ENCODE peak calls at places on chromosomes 3 and 15, in ten cellular contexts. One of them, this sample, is unnamed.

GRCh38 chr15:32979710-32980109 is 214.8 kb downstream of the FMN1 start:
- DNase-seq in esophagus squamous epithelium: no peak
- DNase-seq in NCI-H1092 treated with DMSO at 0.1 percent for 48 hours: no peak
- DNase-seq in astrocyte: peak
- DNase-seq in HS-27A: peak
- DNase-seq in WTC11: no peak
- DNase-seq in stimulated activated CD8-positive, alpha-beta memory T cell treated with anti-CD3 and anti-CD28 coated beads, Interleukin-15, amount 100 ng/mL, for 4 hours: no peak
- DNase-seq in substantia nigra: no peak
- DNase-seq in germinal center: no peak
- DNase-seq in SK-N-SH: no peak
- DNase-seq in this sample: no peak

GRCh38 chr15:39084683-39085530 is 496.0 kb upstream of the THBS1 start:
- DNase-seq in esophagus squamous epithelium: no peak
- DNase-seq in NCI-H1092 treated with DMSO at 0.1 percent for 48 hours: peak
- DNase-seq in astrocyte: peak
- DNase-seq in HS-27A: no peak
- DNase-seq in WTC11: no peak
- DNase-seq in stimulated activated CD8-positive, alpha-beta memory T cell treated with anti-CD3 and anti-CD28 coated beads, Interleukin-15, amount 100 ng/mL, for 4 hours: no peak
- DNase-seq in substantia nigra: no peak
- DNase-seq in germinal center: no peak
- DNase-seq in SK-N-SH: peak
- DNase-seq in this sample: peak

GRCh38 chr3:52289747-52290595 is 2.3 kb downstream of the GLYCTK start:
- DNase-seq in esophagus squamous epithelium: no peak
- DNase-seq in NCI-H1092 treated with DMSO at 0.1 percent for 48 hours: no peak
- DNase-seq in astrocyte: no peak
- DNase-seq in HS-27A: no peak
- DNase-seq in WTC11: no peak
- DNase-seq in stimulated activated CD8-positive, alpha-beta memory T cell treated with anti-CD3 and anti-CD28 coated beads, Interleukin-15, amount 100 ng/mL, for 4 hours: no peak
- DNase-seq in substantia nigra: no peak
- DNase-seq in germinal center: no peak
- DNase-seq in SK-N-SH: no peak
- DNase-seq in this sample: peak

GRCh38 chr3:48215876-48216275 is 7.4 kb upstream of the CAMP start:
- DNase-seq in esophagus squamous epithelium: no peak
- DNase-seq in NCI-H1092 treated with DMSO at 0.1 percent for 48 hours: no peak
- DNase-seq in astrocyte: no peak
- DNase-seq in HS-27A: no peak
- DNase-seq in WTC11: no peak
- DNase-seq in stimulated activated CD8-positive, alpha-beta memory T cell treated with anti-CD3 and anti-CD28 coated beads, Interleukin-15, amount 100 ng/mL, for 4 hours: no peak
- DNase-seq in substantia nigra: peak
- DNase-seq in germinal center: no peak
- DNase-seq in SK-N-SH: no peak
- DNase-seq in this sample: no peak

GRCh38 chr15:79977431-79977940 is 6.5 kb upstream of the BCL2A1 start:
- DNase-seq in esophagus squamous epithelium: no peak
- DNase-seq in NCI-H1092 treated with DMSO at 0.1 percent for 48 hours: no peak
- DNase-seq in astrocyte: no peak
- DNase-seq in HS-27A: no peak
- DNase-seq in WTC11: no peak
- DNase-seq in stimulated activated CD8-positive, alpha-beta memory T cell treated with anti-CD3 and anti-CD28 coated beads, Interleukin-15, amount 100 ng/mL, for 4 hours: no peak
- DNase-seq in substantia nigra: no peak
- DNase-seq in germinal center: peak
- DNase-seq in SK-N-SH: no peak
- DNase-seq in this sample: no peak

GRCh38 chr3:37766220-37766605 is 95.5 kb upstream of the CTDSPL start:
- DNase-seq in esophagus squamous epithelium: no peak
- DNase-seq in NCI-H1092 treated with DMSO at 0.1 percent for 48 hours: no peak
- DNase-seq in astrocyte: no peak
- DNase-seq in HS-27A: no peak
- DNase-seq in WTC11: no peak
- DNase-seq in stimulated activated CD8-positive, alpha-beta memory T cell treated with anti-CD3 and anti-CD28 coated beads, Interleukin-15, amount 100 ng/mL, for 4 hours: no peak
- DNase-seq in substantia nigra: no peak
- DNase-seq in germinal center: no peak
- DNase-seq in SK-N-SH: no peak
- DNase-seq in this sample: no peak

GRCh38 chr3:29552036-29552435 is 271.2 kb downstream of the RBMS3 start:
- DNase-seq in esophagus squamous epithelium: no peak
- DNase-seq in NCI-H1092 treated with DMSO at 0.1 percent for 48 hours: no peak
- DNase-seq in astrocyte: peak
- DNase-seq in HS-27A: no peak
- DNase-seq in WTC11: no peak
- DNase-seq in stimulated activated CD8-positive, alpha-beta memory T cell treated with anti-CD3 and anti-CD28 coated beads, Interleukin-15, amount 100 ng/mL, for 4 hours: no peak
- DNase-seq in substantia nigra: no peak
- DNase-seq in germinal center: no peak
- DNase-seq in SK-N-SH: no peak
- DNase-seq in this sample: no peak

GRCh38 chr3:14520967-14521366 is 19.2 kb downstream of the GRIP2 start:
- DNase-seq in esophagus squamous epithelium: no peak
- DNase-seq in NCI-H1092 treated with DMSO at 0.1 percent for 48 hours: no peak
- DNase-seq in astrocyte: no peak
- DNase-seq in HS-27A: no peak
- DNase-seq in WTC11: no peak
- DNase-seq in stimulated activated CD8-positive, alpha-beta memory T cell treated with anti-CD3 and anti-CD28 coated beads, Interleukin-15, amount 100 ng/mL, for 4 hours: no peak
- DNase-seq in substantia nigra: no peak
- DNase-seq in germinal center: no peak
- DNase-seq in SK-N-SH: no peak
- DNase-seq in this sample: no peak

GRCh38 chr3:111592143-111592542 is 3.0 kb downstream of the ZBED2 start:
- DNase-seq in esophagus squamous epithelium: no peak
- DNase-seq in NCI-H1092 treated with DMSO at 0.1 percent for 48 hours: no peak
- DNase-seq in astrocyte: peak
- DNase-seq in HS-27A: no peak
- DNase-seq in WTC11: no peak
- DNase-seq in stimulated activated CD8-positive, alpha-beta memory T cell treated with anti-CD3 and anti-CD28 coated beads, Interleukin-15, amount 100 ng/mL, for 4 hours: no peak
- DNase-seq in substantia nigra: no peak
- DNase-seq in germinal center: no peak
- DNase-seq in SK-N-SH: no peak
- DNase-seq in this sample: no peak

GRCh38 chr3:16910207-16910606 is 25.5 kb downstream of the PLCL2 start:
- DNase-seq in esophagus squamous epithelium: no peak
- DNase-seq in NCI-H1092 treated with DMSO at 0.1 percent for 48 hours: no peak
- DNase-seq in astrocyte: no peak
- DNase-seq in HS-27A: no peak
- DNase-seq in WTC11: no peak
- DNase-seq in stimulated activated CD8-positive, alpha-beta memory T cell treated with anti-CD3 and anti-CD28 coated beads, Interleukin-15, amount 100 ng/mL, for 4 hours: no peak
- DNase-seq in substantia nigra: no peak
- DNase-seq in germinal center: no peak
- DNase-seq in SK-N-SH: no peak
- DNase-seq in this sample: no peak

GRCh38 chr15:65893060-65893459 is 23.8 kb downstream of the RAB11A start:
- DNase-seq in esophagus squamous epithelium: no peak
- DNase-seq in NCI-H1092 treated with DMSO at 0.1 percent for 48 hours: no peak
- DNase-seq in astrocyte: no peak
- DNase-seq in HS-27A: no peak
- DNase-seq in WTC11: no peak
- DNase-seq in stimulated activated CD8-positive, alpha-beta memory T cell treated with anti-CD3 and anti-CD28 coated beads, Interleukin-15, amount 100 ng/mL, for 4 hours: no peak
- DNase-seq in substantia nigra: no peak
- DNase-seq in germinal center: no peak
- DNase-seq in SK-N-SH: no peak
- DNase-seq in this sample: no peak

GRCh38 chr3:42751609-42752008 is 21.4 kb downstream of the CCDC13 start:
- DNase-seq in esophagus squamous epithelium: no peak
- DNase-seq in NCI-H1092 treated with DMSO at 0.1 percent for 48 hours: no peak
- DNase-seq in astrocyte: no peak
- DNase-seq in HS-27A: no peak
- DNase-seq in WTC11: no peak
- DNase-seq in stimulated activated CD8-positive, alpha-beta memory T cell treated with anti-CD3 and anti-CD28 coated beads, Interleukin-15, amount 100 ng/mL, for 4 hours: no peak
- DNase-seq in substantia nigra: no peak
- DNase-seq in germinal center: no peak
- DNase-seq in SK-N-SH: no peak
- DNase-seq in this sample: no peak

GRCh38 chr15:63977102-63977501 is 69.2 kb downstream of the DAPK2 start:
- DNase-seq in esophagus squamous epithelium: no peak
- DNase-seq in NCI-H1092 treated with DMSO at 0.1 percent for 48 hours: no peak
- DNase-seq in astrocyte: no peak
- DNase-seq in HS-27A: no peak
- DNase-seq in WTC11: no peak
- DNase-seq in stimulated activated CD8-positive, alpha-beta memory T cell treated with anti-CD3 and anti-CD28 coated beads, Interleukin-15, amount 100 ng/mL, for 4 hours: no peak
- DNase-seq in substantia nigra: no peak
- DNase-seq in germinal center: no peak
- DNase-seq in SK-N-SH: no peak
- DNase-seq in this sample: no peak

GRCh38 chr3:37962906-37963486 is 27.6 kb upstream of the VILL start:
- DNase-seq in esophagus squamous epithelium: no peak
- DNase-seq in NCI-H1092 treated with DMSO at 0.1 percent for 48 hours: no peak
- DNase-seq in astrocyte: no peak
- DNase-seq in HS-27A: no peak
- DNase-seq in WTC11: no peak
- DNase-seq in stimulated activated CD8-positive, alpha-beta memory T cell treated with anti-CD3 and anti-CD28 coated beads, Interleukin-15, amount 100 ng/mL, for 4 hours: no peak
- DNase-seq in substantia nigra: no peak
- DNase-seq in germinal center: no peak
- DNase-seq in SK-N-SH: no peak
- DNase-seq in this sample: no peak

GRCh38 chr3:54262541-54262940 is 140.2 kb downstream of the CACNA2D3 start:
- DNase-seq in esophagus squamous epithelium: no peak
- DNase-seq in NCI-H1092 treated with DMSO at 0.1 percent for 48 hours: no peak
- DNase-seq in astrocyte: no peak
- DNase-seq in HS-27A: no peak
- DNase-seq in WTC11: no peak
- DNase-seq in stimulated activated CD8-positive, alpha-beta memory T cell treated with anti-CD3 and anti-CD28 coated beads, Interleukin-15, amount 100 ng/mL, for 4 hours: no peak
- DNase-seq in substantia nigra: no peak
- DNase-seq in germinal center: no peak
- DNase-seq in SK-N-SH: no peak
- DNase-seq in this sample: no peak

GRCh38 chr15:63986751-63987341 is 59.4 kb downstream of the DAPK2 start:
- DNase-seq in esophagus squamous epithelium: no peak
- DNase-seq in NCI-H1092 treated with DMSO at 0.1 percent for 48 hours: no peak
- DNase-seq in astrocyte: no peak
- DNase-seq in HS-27A: no peak
- DNase-seq in WTC11: no peak
- DNase-seq in stimulated activated CD8-positive, alpha-beta memory T cell treated with anti-CD3 and anti-CD28 coated beads, Interleukin-15, amount 100 ng/mL, for 4 hours: no peak
- DNase-seq in substantia nigra: no peak
- DNase-seq in germinal center: peak
- DNase-seq in SK-N-SH: no peak
- DNase-seq in this sample: peak

GRCh38 chr3:150428562-150428961 is 20.5 kb downstream of the TSC22D2 start:
- DNase-seq in esophagus squamous epithelium: no peak
- DNase-seq in NCI-H1092 treated with DMSO at 0.1 percent for 48 hours: no peak
- DNase-seq in astrocyte: no peak
- DNase-seq in HS-27A: no peak
- DNase-seq in WTC11: no peak
- DNase-seq in stimulated activated CD8-positive, alpha-beta memory T cell treated with anti-CD3 and anti-CD28 coated beads, Interleukin-15, amount 100 ng/mL, for 4 hours: no peak
- DNase-seq in substantia nigra: no peak
- DNase-seq in germinal center: no peak
- DNase-seq in SK-N-SH: no peak
- DNase-seq in this sample: no peak

GRCh38 chr15:59437473-59437776 is 561 bp upstream of the FAM81A start:
- DNase-seq in esophagus squamous epithelium: no peak
- DNase-seq in NCI-H1092 treated with DMSO at 0.1 percent for 48 hours: no peak
- DNase-seq in astrocyte: no peak
- DNase-seq in HS-27A: no peak
- DNase-seq in WTC11: no peak
- DNase-seq in stimulated activated CD8-positive, alpha-beta memory T cell treated with anti-CD3 and anti-CD28 coated beads, Interleukin-15, amount 100 ng/mL, for 4 hours: no peak
- DNase-seq in substantia nigra: no peak
- DNase-seq in germinal center: no peak
- DNase-seq in SK-N-SH: no peak
- DNase-seq in this sample: peak

GRCh38 chr3:188133646-188134045 is 20.3 kb upstream of the LPP start:
- DNase-seq in esophagus squamous epithelium: no peak
- DNase-seq in NCI-H1092 treated with DMSO at 0.1 percent for 48 hours: no peak
- DNase-seq in astrocyte: peak
- DNase-seq in HS-27A: no peak
- DNase-seq in WTC11: no peak
- DNase-seq in stimulated activated CD8-positive, alpha-beta memory T cell treated with anti-CD3 and anti-CD28 coated beads, Interleukin-15, amount 100 ng/mL, for 4 hours: no peak
- DNase-seq in substantia nigra: no peak
- DNase-seq in germinal center: no peak
- DNase-seq in SK-N-SH: no peak
- DNase-seq in this sample: no peak

GRCh38 chr15:62324382-62324781 is 159.3 kb upstream of the C2CD4B start:
- DNase-seq in esophagus squamous epithelium: no peak
- DNase-seq in NCI-H1092 treated with DMSO at 0.1 percent for 48 hours: no peak
- DNase-seq in astrocyte: peak
- DNase-seq in HS-27A: peak
- DNase-seq in WTC11: no peak
- DNase-seq in stimulated activated CD8-positive, alpha-beta memory T cell treated with anti-CD3 and anti-CD28 coated beads, Interleukin-15, amount 100 ng/mL, for 4 hours: no peak
- DNase-seq in substantia nigra: no peak
- DNase-seq in germinal center: no peak
- DNase-seq in SK-N-SH: no peak
- DNase-seq in this sample: no peak

GRCh38 chr15:57537072-57537471 is 54.6 kb upstream of the MYZAP start:
- DNase-seq in esophagus squamous epithelium: no peak
- DNase-seq in NCI-H1092 treated with DMSO at 0.1 percent for 48 hours: peak
- DNase-seq in astrocyte: peak
- DNase-seq in HS-27A: peak
- DNase-seq in WTC11: no peak
- DNase-seq in stimulated activated CD8-positive, alpha-beta memory T cell treated with anti-CD3 and anti-CD28 coated beads, Interleukin-15, amount 100 ng/mL, for 4 hours: no peak
- DNase-seq in substantia nigra: peak
- DNase-seq in germinal center: no peak
- DNase-seq in SK-N-SH: no peak
- DNase-seq in this sample: no peak

GRCh38 chr3:69850849-69851248 is 111.6 kb downstream of the MITF start:
- DNase-seq in esophagus squamous epithelium: no peak
- DNase-seq in NCI-H1092 treated with DMSO at 0.1 percent for 48 hours: no peak
- DNase-seq in astrocyte: no peak
- DNase-seq in HS-27A: no peak
- DNase-seq in WTC11: no peak
- DNase-seq in stimulated activated CD8-positive, alpha-beta memory T cell treated with anti-CD3 and anti-CD28 coated beads, Interleukin-15, amount 100 ng/mL, for 4 hours: no peak
- DNase-seq in substantia nigra: no peak
- DNase-seq in germinal center: no peak
- DNase-seq in SK-N-SH: no peak
- DNase-seq in this sample: no peak

GRCh38 chr3:151404316-151404715 is 19.8 kb upstream of the P2RY12 start:
- DNase-seq in esophagus squamous epithelium: no peak
- DNase-seq in NCI-H1092 treated with DMSO at 0.1 percent for 48 hours: no peak
- DNase-seq in astrocyte: peak
- DNase-seq in HS-27A: no peak
- DNase-seq in WTC11: no peak
- DNase-seq in stimulated activated CD8-positive, alpha-beta memory T cell treated with anti-CD3 and anti-CD28 coated beads, Interleukin-15, amount 100 ng/mL, for 4 hours: no peak
- DNase-seq in substantia nigra: no peak
- DNase-seq in germinal center: no peak
- DNase-seq in SK-N-SH: no peak
- DNase-seq in this sample: no peak

GRCh38 chr15:70260096-70260495 is 162.4 kb upstream of the TLE3 start:
- DNase-seq in esophagus squamous epithelium: no peak
- DNase-seq in NCI-H1092 treated with DMSO at 0.1 percent for 48 hours: no peak
- DNase-seq in astrocyte: no peak
- DNase-seq in HS-27A: no peak
- DNase-seq in WTC11: no peak
- DNase-seq in stimulated activated CD8-positive, alpha-beta memory T cell treated with anti-CD3 and anti-CD28 coated beads, Interleukin-15, amount 100 ng/mL, for 4 hours: no peak
- DNase-seq in substantia nigra: no peak
- DNase-seq in germinal center: no peak
- DNase-seq in SK-N-SH: no peak
- DNase-seq in this sample: no peak

GRCh38 chr3:134395103-134395502 is 20.9 kb upstream of the AMOTL2 start:
- DNase-seq in esophagus squamous epithelium: no peak
- DNase-seq in NCI-H1092 treated with DMSO at 0.1 percent for 48 hours: no peak
- DNase-seq in astrocyte: no peak
- DNase-seq in HS-27A: no peak
- DNase-seq in WTC11: no peak
- DNase-seq in stimulated activated CD8-positive, alpha-beta memory T cell treated with anti-CD3 and anti-CD28 coated beads, Interleukin-15, amount 100 ng/mL, for 4 hours: no peak
- DNase-seq in substantia nigra: no peak
- DNase-seq in germinal center: no peak
- DNase-seq in SK-N-SH: no peak
- DNase-seq in this sample: no peak

GRCh38 chr3:30510596-30510995 is 95.8 kb upstream of the TGFBR2 start:
- DNase-seq in esophagus squamous epithelium: no peak
- DNase-seq in NCI-H1092 treated with DMSO at 0.1 percent for 48 hours: no peak
- DNase-seq in astrocyte: peak
- DNase-seq in HS-27A: peak
- DNase-seq in WTC11: no peak
- DNase-seq in stimulated activated CD8-positive, alpha-beta memory T cell treated with anti-CD3 and anti-CD28 coated beads, Interleukin-15, amount 100 ng/mL, for 4 hours: no peak
- DNase-seq in substantia nigra: no peak
- DNase-seq in germinal center: no peak
- DNase-seq in SK-N-SH: no peak
- DNase-seq in this sample: no peak

GRCh38 chr15:36415643-36416042 is 163.8 kb upstream of the CDIN1 start:
- DNase-seq in esophagus squamous epithelium: no peak
- DNase-seq in NCI-H1092 treated with DMSO at 0.1 percent for 48 hours: no peak
- DNase-seq in astrocyte: peak
- DNase-seq in HS-27A: no peak
- DNase-seq in WTC11: no peak
- DNase-seq in stimulated activated CD8-positive, alpha-beta memory T cell treated with anti-CD3 and anti-CD28 coated beads, Interleukin-15, amount 100 ng/mL, for 4 hours: no peak
- DNase-seq in substantia nigra: no peak
- DNase-seq in germinal center: no peak
- DNase-seq in SK-N-SH: no peak
- DNase-seq in this sample: no peak

GRCh38 chr3:118101891-118102290 is 932.8 kb downstream of the IGSF11 start:
- DNase-seq in esophagus squamous epithelium: no peak
- DNase-seq in NCI-H1092 treated with DMSO at 0.1 percent for 48 hours: no peak
- DNase-seq in astrocyte: no peak
- DNase-seq in HS-27A: no peak
- DNase-seq in WTC11: no peak
- DNase-seq in stimulated activated CD8-positive, alpha-beta memory T cell treated with anti-CD3 and anti-CD28 coated beads, Interleukin-15, amount 100 ng/mL, for 4 hours: no peak
- DNase-seq in substantia nigra: no peak
- DNase-seq in germinal center: no peak
- DNase-seq in SK-N-SH: no peak
- DNase-seq in this sample: no peak